ENCODE peak calls at places on chromosomes 7 and 10, in seven cellular contexts. One of them, this sample, is unnamed.
A peak's percentile ranks its signal among the peaks of the same experiment; 100 is the strongest.

GRCh38 chr10:132701099-132701845 is 84.7 kb downstream of the NKX6-2 start:
- ATAC-seq in heart right ventricle: no peak
- ATAC-seq in upper lobe of left lung: no peak
- ATAC-seq in Panc1: no peak
- ATAC-seq in lower lobe of right lung: no peak
- ATAC-seq in body of pancreas: no peak
- ATAC-seq in left lung: no peak
- ATAC-seq in this sample: no peak

GRCh38 chr7:52956379-52956915 is 79.0 kb upstream of the POM121L12 start:
- ATAC-seq in body of pancreas: no peak
- ATAC-seq in left lung: no peak
- ATAC-seq in Panc1: no peak
- ATAC-seq in lower lobe of right lung: no peak
- ATAC-seq in upper lobe of left lung: no peak
- ATAC-seq in heart right ventricle: no peak
- ATAC-seq in this sample: no peak

GRCh38 chr7:30775992-30776391 is 4.8 kb downstream of the MINDY4 start:
- ATAC-seq in body of pancreas: no peak
- ATAC-seq in lower lobe of right lung: no peak
- ATAC-seq in upper lobe of left lung: no peak
- ATAC-seq in Panc1: no peak
- ATAC-seq in heart right ventricle: no peak
- ATAC-seq in left lung: no peak
- ATAC-seq in this sample: no peak

GRCh38 chr7:128811631-128812430 is 18.4 kb upstream of the FLNC start:
- ATAC-seq in Panc1: no peak
- ATAC-seq in body of pancreas: no peak
- ATAC-seq in upper lobe of left lung: no peak
- ATAC-seq in heart right ventricle: no peak
- ATAC-seq in left lung: no peak
- ATAC-seq in lower lobe of right lung: no peak
- ATAC-seq in this sample: no peak

GRCh38 chr10:8159628-8160165 is 105.2 kb downstream of the GATA3 start:
- ATAC-seq in Panc1: no peak
- ATAC-seq in body of pancreas: no peak
- ATAC-seq in left lung: peak; percentile 91
- ATAC-seq in lower lobe of right lung: peak; percentile 47
- ATAC-seq in upper lobe of left lung: no peak
- ATAC-seq in heart right ventricle: no peak
- ATAC-seq in this sample: no peak

GRCh38 chr10:4555920-4556319 is 270.1 kb upstream of the AKR1E2 start:
- ATAC-seq in Panc1: no peak
- ATAC-seq in left lung: no peak
- ATAC-seq in body of pancreas: no peak
- ATAC-seq in lower lobe of right lung: no peak
- ATAC-seq in heart right ventricle: no peak
- ATAC-seq in upper lobe of left lung: no peak
- ATAC-seq in this sample: no peak

GRCh38 chr10:65032867-65033769 is 1511.9 kb downstream of the REEP3 start:
- ATAC-seq in upper lobe of left lung: peak; percentile 19
- ATAC-seq in heart right ventricle: no peak
- ATAC-seq in Panc1: no peak
- ATAC-seq in lower lobe of right lung: peak; percentile 90
- ATAC-seq in left lung: peak; percentile 92
- ATAC-seq in body of pancreas: peak; percentile 88
- ATAC-seq in this sample: no peak

GRCh38 chr10:30422981-30423654 is 10.9 kb upstream of the MAP3K8 start:
- ATAC-seq in heart right ventricle: peak; percentile 63
- ATAC-seq in lower lobe of right lung: peak; percentile 89
- ATAC-seq in upper lobe of left lung: peak; percentile 84
- ATAC-seq in Panc1: peak; percentile 72
- ATAC-seq in body of pancreas: peak; percentile 63
- ATAC-seq in left lung: peak; percentile 89
- ATAC-seq in this sample: peak; percentile 71

GRCh38 chr10:8998751-8999150 is 944.3 kb downstream of the GATA3 start:
- ATAC-seq in heart right ventricle: no peak
- ATAC-seq in upper lobe of left lung: no peak
- ATAC-seq in lower lobe of right lung: no peak
- ATAC-seq in left lung: no peak
- ATAC-seq in Panc1: no peak
- ATAC-seq in body of pancreas: no peak
- ATAC-seq in this sample: no peak

GRCh38 chr10:100656479-100656878 is 88.9 kb upstream of the PAX2 start:
- ATAC-seq in body of pancreas: peak; percentile 70
- ATAC-seq in Panc1: peak; percentile 79
- ATAC-seq in left lung: peak; percentile 54
- ATAC-seq in heart right ventricle: no peak
- ATAC-seq in upper lobe of left lung: peak; percentile 60
- ATAC-seq in lower lobe of right lung: peak; percentile 62
- ATAC-seq in this sample: no peak

GRCh38 chr10:78808736-78809135 is 260.0 kb upstream of the ZMIZ1 start:
- ATAC-seq in left lung: no peak
- ATAC-seq in lower lobe of right lung: no peak
- ATAC-seq in heart right ventricle: no peak
- ATAC-seq in Panc1: no peak
- ATAC-seq in body of pancreas: no peak
- ATAC-seq in upper lobe of left lung: no peak
- ATAC-seq in this sample: no peak

GRCh38 chr10:129811208-129811607 is 152.9 kb downstream of the EBF3 start:
- ATAC-seq in upper lobe of left lung: no peak
- ATAC-seq in heart right ventricle: no peak
- ATAC-seq in Panc1: no peak
- ATAC-seq in body of pancreas: no peak
- ATAC-seq in left lung: no peak
- ATAC-seq in lower lobe of right lung: no peak
- ATAC-seq in this sample: no peak

GRCh38 chr7:140200102-140200989 is 23.6 kb upstream of the KDM7A start:
- ATAC-seq in left lung: peak; percentile 86
- ATAC-seq in upper lobe of left lung: peak; percentile 88
- ATAC-seq in heart right ventricle: peak; percentile 82
- ATAC-seq in body of pancreas: peak; percentile 58
- ATAC-seq in lower lobe of right lung: peak; percentile 77
- ATAC-seq in Panc1: peak; percentile 96
- ATAC-seq in this sample: peak; percentile 84

GRCh38 chr10:84257343-84258020 is 12.6 kb downstream of the RGR start:
- ATAC-seq in heart right ventricle: no peak
- ATAC-seq in lower lobe of right lung: no peak
- ATAC-seq in left lung: no peak
- ATAC-seq in Panc1: peak; percentile 22
- ATAC-seq in upper lobe of left lung: no peak
- ATAC-seq in body of pancreas: no peak
- ATAC-seq in this sample: no peak

GRCh38 chr7:127885222-127885772 is 145.9 kb downstream of the LRRC4 start:
- ATAC-seq in lower lobe of right lung: no peak
- ATAC-seq in heart right ventricle: no peak
- ATAC-seq in left lung: no peak
- ATAC-seq in Panc1: no peak
- ATAC-seq in body of pancreas: no peak
- ATAC-seq in upper lobe of left lung: no peak
- ATAC-seq in this sample: no peak

GRCh38 chr10:109937460-109937859 is 14.1 kb upstream of the XPNPEP1 start:
- ATAC-seq in left lung: no peak
- ATAC-seq in lower lobe of right lung: no peak
- ATAC-seq in body of pancreas: no peak
- ATAC-seq in upper lobe of left lung: no peak
- ATAC-seq in heart right ventricle: no peak
- ATAC-seq in Panc1: no peak
- ATAC-seq in this sample: no peak

GRCh38 chr10:109931153-109931552 is 7.8 kb upstream of the XPNPEP1 start:
- ATAC-seq in upper lobe of left lung: no peak
- ATAC-seq in Panc1: no peak
- ATAC-seq in left lung: no peak
- ATAC-seq in lower lobe of right lung: no peak
- ATAC-seq in body of pancreas: no peak
- ATAC-seq in heart right ventricle: no peak
- ATAC-seq in this sample: peak; percentile 60

GRCh38 chr10:109932391-109932790 is 9.1 kb upstream of the XPNPEP1 start:
- ATAC-seq in upper lobe of left lung: no peak
- ATAC-seq in lower lobe of right lung: no peak
- ATAC-seq in left lung: no peak
- ATAC-seq in Panc1: no peak
- ATAC-seq in body of pancreas: no peak
- ATAC-seq in heart right ventricle: no peak
- ATAC-seq in this sample: no peak

GRCh38 chr10:109934958-109935793 is 11.9 kb upstream of the XPNPEP1 start:
- ATAC-seq in lower lobe of right lung: peak; percentile 21
- ATAC-seq in body of pancreas: peak; percentile 84
- ATAC-seq in Panc1: peak; percentile 51
- ATAC-seq in upper lobe of left lung: peak; percentile 68
- ATAC-seq in left lung: peak; percentile 44
- ATAC-seq in heart right ventricle: peak; percentile 81
- ATAC-seq in this sample: no peak

DNA sequence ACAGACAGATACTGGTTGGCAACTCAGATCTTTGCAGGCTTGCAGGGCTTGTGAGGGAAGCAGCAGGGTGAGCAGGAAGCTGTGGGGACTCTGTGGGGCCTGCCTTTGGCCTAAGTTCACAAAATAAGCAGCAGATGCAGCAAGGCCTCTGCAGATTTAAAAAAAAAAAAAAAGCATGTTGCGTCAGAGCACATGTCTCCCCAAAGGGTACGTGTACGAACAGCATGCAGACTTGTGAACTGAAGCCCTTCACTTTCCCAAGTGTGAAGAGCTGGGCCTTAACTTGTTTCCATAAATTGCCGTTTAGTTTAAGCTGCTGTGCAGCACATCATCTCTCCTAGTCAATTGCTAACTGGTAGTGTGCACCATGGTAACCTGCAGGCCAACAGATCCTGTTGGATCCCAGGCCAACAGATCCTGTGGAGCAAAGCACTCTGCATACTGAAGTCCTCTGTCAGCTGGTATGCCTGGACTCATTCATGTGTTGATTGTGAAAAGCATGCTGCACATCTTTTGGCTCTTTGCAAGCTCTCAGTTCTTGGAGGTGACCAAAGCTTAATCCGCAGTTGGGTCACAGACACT is 10.8 kb upstream of the XPNPEP1 start:
- ATAC-seq in body of pancreas: no peak
- ATAC-seq in heart right ventricle: peak; percentile 54
- ATAC-seq in upper lobe of left lung: peak; percentile 17
- ATAC-seq in lower lobe of right lung: peak; percentile 62
- ATAC-seq in Panc1: no peak
- ATAC-seq in left lung: no peak
- ATAC-seq in this sample: peak; percentile 27
- H3K4me3 ChIP-seq in body of pancreas: no peak overlapping the region
- H3K4me3 ChIP-seq in heart right ventricle: no peak overlapping the region
- H3K4me3 ChIP-seq in upper lobe of left lung: no peak overlapping the region
- H3K4me3 ChIP-seq in lower lobe of right lung: no peak overlapping the region
- H3K4me3 ChIP-seq in Panc1: no peak overlapping the region
- H3K4me3 ChIP-seq in left lung: no peak overlapping the region
- H3K4me3 ChIP-seq in this sample: no peak overlapping the region

GRCh38 chr7:51249187-51249945 is 67.2 kb downstream of the COBL start:
- ATAC-seq in lower lobe of right lung: no peak
- ATAC-seq in Panc1: no peak
- ATAC-seq in left lung: no peak
- ATAC-seq in body of pancreas: no peak
- ATAC-seq in upper lobe of left lung: no peak
- ATAC-seq in heart right ventricle: no peak
- ATAC-seq in this sample: no peak

GRCh38 chr7:51253157-51253556 is 63.5 kb downstream of the COBL start:
- ATAC-seq in heart right ventricle: no peak
- ATAC-seq in left lung: peak; percentile 31
- ATAC-seq in upper lobe of left lung: no peak
- ATAC-seq in lower lobe of right lung: no peak
- ATAC-seq in Panc1: no peak
- ATAC-seq in body of pancreas: no peak
- ATAC-seq in this sample: no peak

GRCh38 chr7:51251292-51251691 is 65.3 kb downstream of the COBL start:
- ATAC-seq in heart right ventricle: no peak
- ATAC-seq in lower lobe of right lung: no peak
- ATAC-seq in Panc1: no peak
- ATAC-seq in left lung: no peak
- ATAC-seq in body of pancreas: no peak
- ATAC-seq in upper lobe of left lung: no peak
- ATAC-seq in this sample: no peak

GRCh38 chr7:51249991-51250390 is 66.6 kb downstream of the COBL start:
- ATAC-seq in upper lobe of left lung: no peak
- ATAC-seq in body of pancreas: no peak
- ATAC-seq in lower lobe of right lung: no peak
- ATAC-seq in Panc1: no peak
- ATAC-seq in left lung: no peak
- ATAC-seq in heart right ventricle: no peak
- ATAC-seq in this sample: no peak

DNA sequence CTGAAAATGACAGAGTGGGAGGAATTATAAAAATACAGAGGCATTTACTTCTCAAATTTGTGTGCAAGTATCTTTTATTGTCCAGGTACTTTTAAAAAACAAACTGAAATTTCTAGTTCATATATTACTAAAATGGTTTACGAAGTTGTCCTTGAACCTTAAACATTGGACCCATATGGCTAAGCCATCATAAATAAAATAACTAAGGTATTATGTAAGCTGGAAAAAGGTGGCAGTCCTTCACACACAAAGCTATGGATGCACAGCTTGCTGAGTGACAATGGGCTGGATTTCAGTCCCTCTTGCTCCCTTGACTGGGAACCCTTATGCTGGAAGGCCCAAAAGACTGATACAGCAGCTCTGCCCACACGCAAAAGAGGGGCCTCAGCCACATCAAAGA is 66.1 kb downstream of the COBL start:
- ATAC-seq in left lung: no peak
- ATAC-seq in body of pancreas: no peak
- ATAC-seq in upper lobe of left lung: no peak
- ATAC-seq in lower lobe of right lung: no peak
- ATAC-seq in heart right ventricle: no peak
- ATAC-seq in Panc1: no peak
- ATAC-seq in this sample: no peak
- H3K4me1 ChIP-seq in left lung: no peaks in the 10 kb centered on the region
- H3K4me1 ChIP-seq in body of pancreas: peaks cover 5% of the 10 kb centered on the region
- H3K4me1 ChIP-seq in upper lobe of left lung: no peaks in the 10 kb centered on the region
- H3K4me1 ChIP-seq in lower lobe of right lung: no peaks in the 10 kb centered on the region
- H3K4me1 ChIP-seq in heart right ventricle: peaks cover 3% of the 10 kb centered on the region
- H3K4me1 ChIP-seq in Panc1: no peaks in the 10 kb centered on the region
- H3K4me1 ChIP-seq in this sample: peaks cover 31% of the 10 kb centered on the region

DNA sequence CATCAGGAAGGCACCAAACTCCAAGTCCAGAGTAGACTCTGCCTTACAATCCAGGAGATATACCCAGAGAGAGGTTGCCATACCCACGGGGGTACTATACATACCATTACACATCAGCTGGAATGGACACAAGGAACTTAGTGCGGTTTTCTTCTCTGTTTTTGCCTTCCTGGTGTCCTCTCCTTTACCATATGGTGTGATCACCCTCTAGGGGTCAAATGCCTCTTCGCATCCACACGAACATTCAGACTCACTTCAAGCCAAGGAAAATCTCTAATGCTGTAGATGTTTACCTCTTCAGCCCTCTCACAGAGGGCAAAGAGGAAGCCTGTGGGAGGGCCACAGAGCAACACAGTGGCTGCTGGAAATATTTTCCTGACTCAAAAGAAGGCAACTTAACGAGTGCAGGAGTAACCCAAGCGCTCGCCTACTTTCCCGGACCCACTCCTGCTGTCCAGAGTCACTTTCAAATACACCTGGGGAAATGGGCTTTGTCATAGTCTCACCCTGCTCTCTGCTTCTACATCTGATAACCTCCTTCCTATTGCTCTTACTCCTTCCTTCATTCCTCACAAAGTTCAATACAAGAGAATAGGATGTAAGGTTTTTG is 220.7 kb downstream of the C7orf25 start:
- ATAC-seq in body of pancreas: no peak
- ATAC-seq in Panc1: peak; percentile 86
- ATAC-seq in lower lobe of right lung: peak; percentile 72
- ATAC-seq in heart right ventricle: peak; percentile 71
- ATAC-seq in left lung: peak; percentile 93
- ATAC-seq in upper lobe of left lung: peak; percentile 73
- ATAC-seq in this sample: peak; percentile 52
- TF ChIP-seq CTCF in body of pancreas: no peak
- TF ChIP-seq CTCF in Panc1: peak; percentile 69
- TF ChIP-seq CTCF in lower lobe of right lung: peak; percentile 47
- TF ChIP-seq CTCF in heart right ventricle: peak; percentile 52
- TF ChIP-seq CTCF in left lung: peak; percentile 49
- TF ChIP-seq CTCF in upper lobe of left lung: peak; percentile 51
- TF ChIP-seq CTCF in this sample: peak; percentile 56

GRCh38 chr7:5495581-5496375 is 72.1 kb upstream of the TNRC18 start:
- ATAC-seq in lower lobe of right lung: peak; percentile 5
- ATAC-seq in heart right ventricle: peak; percentile 82
- ATAC-seq in body of pancreas: peak; percentile 85
- ATAC-seq in left lung: no peak
- ATAC-seq in upper lobe of left lung: no peak
- ATAC-seq in Panc1: peak; percentile 65
- ATAC-seq in this sample: peak; percentile 72
- H3K4me3 ChIP-seq in lower lobe of right lung: no peak overlapping the region
- H3K4me3 ChIP-seq in heart right ventricle: no peak overlapping the region
- H3K4me3 ChIP-seq in body of pancreas: no peak overlapping the region
- H3K4me3 ChIP-seq in left lung: no peak overlapping the region
- H3K4me3 ChIP-seq in upper lobe of left lung: no peak overlapping the region
- H3K4me3 ChIP-seq in Panc1: no peak overlapping the region
- H3K4me3 ChIP-seq in this sample: no peak overlapping the region